ENCODE peak calls at places on chromosomes 4 and X, in six cellular contexts. B, H, F, R, A and C are unnamed samples. For H3K9me3, the result is how much of the 10 kb centered on the place peaks cover.

GRCh38 chrX:40318076-40318475 is 220.3 kb upstream of the BCOR start:
- DNase-seq in F (no peak), H (no peak), R (no peak), B (no peak), A (no peak), C (no peak)

GRCh38 chrX:14832591-14832990 is 40.3 kb downstream of the FANCB start:
- DNase-seq in H (peak), F (no peak), A (no peak), B (no peak), R (no peak), C (no peak)

GRCh38 chrX:70808942-70809940 is 99.3 kb downstream of the TEX11 start:
- DNase-seq in F (no peak), H (no peak), A (no peak), R (no peak), B (no peak), C (no peak)

GRCh38 chr4:24736066-24736465 is 59.3 kb upstream of the SOD3 start:
- DNase-seq in A (no peak), H (no peak), F (no peak), R (no peak), B (no peak), C (no peak)

GRCh38 chr4:8324640-8325239 is 55.2 kb downstream of the HTRA3 start:
- DNase-seq in B (no peak), F (no peak), R (no peak), A (no peak), H (peak), C (no peak)

GRCh38 chr4:105555409-105555808 is 3.0 kb downstream of the ARHGEF38 start:
- DNase-seq in H (no peak), B (no peak), A (no peak), F (peak), R (no peak), C (no peak)

GRCh38 chr4:184705692-184706091 is 28.2 kb downstream of the CENPU start:
- DNase-seq in B (no peak), F (no peak), H (no peak), A (no peak), R (no peak), C (no peak)

GRCh38 chrX:71302461-71303213 is 1.1 kb downstream of the ITGB1BP2 start:
- DNase-seq in R (no peak), B (no peak), H (peak), A (no peak), F (no peak), C (no peak)

GRCh38 chr4:2330119-2331042 is 68.5 kb upstream of the MXD4 start:
- DNase-seq in F (no peak), A (no peak), R (no peak), B (no peak), H (peak), C (no peak)

GRCh38 chrX:332916-333610 is 14.5 kb upstream of the GTPBP6 start:
- DNase-seq in H (no peak), B (no peak), R (no peak), A (no peak), F (no peak), C (no peak)

GRCh38 chr4:25552580-25553271 is 102.9 kb upstream of the SLC34A2 start:
- DNase-seq in A (no peak), F (no peak), H (no peak), R (peak), B (no peak), C (no peak)

GRCh38 chr4:19039816-19040215 is 1018.3 kb upstream of the LCORL start:
- DNase-seq in A (no peak), B (no peak), R (no peak), F (no peak), H (no peak), C (no peak)
- H3K9me3 ChIP-seq in A (under half), B (under half), R (under half), F (under half), H (under half), C (under half)

GRCh38 chr4:28277931-28278330 is 1417.3 kb downstream of the STIM2 start:
- DNase-seq in A (no peak), R (no peak), H (no peak), B (no peak), F (no peak), C (no peak)

GRCh38 chr4:28279249-28279648 is 1418.6 kb downstream of the STIM2 start:
- DNase-seq in H (no peak), F (no peak), B (no peak), R (no peak), A (no peak), C (no peak)

DNA sequence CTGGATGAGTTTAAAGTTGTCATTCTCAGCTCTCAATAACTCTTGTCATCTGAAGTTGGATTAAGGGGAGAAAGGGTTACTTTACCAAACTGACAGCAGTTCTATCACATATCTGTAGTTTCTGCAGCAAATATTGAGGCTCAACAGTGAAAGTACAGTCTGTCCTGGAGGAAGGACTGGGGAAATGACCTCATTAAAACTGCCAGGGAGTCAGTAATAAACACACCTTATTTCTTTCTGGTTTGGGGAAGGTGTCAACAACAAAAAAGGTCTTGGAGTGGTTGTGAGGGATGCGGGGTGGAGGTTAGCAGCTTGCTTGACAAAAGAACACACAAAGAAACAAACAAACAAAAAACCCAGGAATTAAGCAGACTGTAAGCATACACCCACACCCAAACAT is 1418.0 kb downstream of the STIM2 start:
- DNase-seq in B (no peak), R (no peak), A (no peak), H (no peak), F (no peak), C (no peak)
- H3K9me3 ChIP-seq in B (under half), R (under half), A (under half), H (under half), F (under half), C (under half)

DNA sequence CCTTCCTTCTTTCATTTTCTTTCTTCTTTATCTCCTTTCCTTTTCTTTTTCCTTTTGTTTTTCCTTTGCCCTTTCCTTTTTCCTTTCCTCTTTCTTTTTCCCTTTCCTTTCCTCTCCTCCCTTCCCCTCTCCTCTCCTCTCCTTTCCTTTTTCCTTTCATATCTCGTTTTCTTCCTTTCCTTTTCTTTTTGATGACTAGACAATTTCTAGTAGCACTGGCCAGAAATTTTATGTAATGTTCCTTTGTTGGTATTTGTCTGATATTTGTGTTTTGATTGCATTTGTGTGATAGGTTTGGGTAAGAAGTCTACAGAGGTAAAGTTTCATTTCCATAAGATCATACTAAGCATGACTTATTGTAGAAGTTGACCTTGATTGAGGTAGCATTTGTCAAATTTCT is 1722.9 kb upstream of the IGFBP7 start:
- DNase-seq in H (no peak), R (no peak), B (no peak), F (no peak), A (no peak), C (no peak)
- H3K9me3 ChIP-seq in H (under half), R (under half), B (under half), F (under half), A (under half), C (under half)

GRCh38 chrX:67892391-67892790 is 348.6 kb downstream of the AR start:
- DNase-seq in H (no peak), B (no peak), R (no peak), F (no peak), A (no peak), C (no peak)
- H3K9me3 ChIP-seq in H (under half), B (under half), R (half or more), F (under half), A (under half), C (under half)

DNA sequence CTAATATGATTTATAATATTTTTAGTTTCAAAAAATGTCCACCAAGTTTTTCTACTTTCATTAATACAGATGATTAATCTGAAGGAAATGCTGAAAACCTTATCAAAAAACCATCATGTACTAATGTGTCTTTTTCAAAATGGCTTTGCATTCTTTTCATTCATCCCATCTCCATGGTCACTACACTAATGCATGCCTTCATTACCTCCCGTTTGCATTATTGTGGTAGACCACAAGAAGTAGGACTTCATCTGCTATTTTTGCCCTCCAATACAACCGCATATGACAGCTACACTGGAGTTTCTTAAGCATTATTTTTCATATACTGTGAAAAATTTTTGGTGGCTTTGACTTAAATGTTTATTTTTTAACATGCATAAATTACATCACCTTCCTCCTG is 37.9 kb upstream of the FSTL5 start:
- DNase-seq in F (no peak), A (no peak), B (no peak), R (no peak), H (peak), C (no peak)
- H3K9me3 ChIP-seq in F (under half), A (under half), B (under half), R (under half), H (under half), C (under half)

DNA sequence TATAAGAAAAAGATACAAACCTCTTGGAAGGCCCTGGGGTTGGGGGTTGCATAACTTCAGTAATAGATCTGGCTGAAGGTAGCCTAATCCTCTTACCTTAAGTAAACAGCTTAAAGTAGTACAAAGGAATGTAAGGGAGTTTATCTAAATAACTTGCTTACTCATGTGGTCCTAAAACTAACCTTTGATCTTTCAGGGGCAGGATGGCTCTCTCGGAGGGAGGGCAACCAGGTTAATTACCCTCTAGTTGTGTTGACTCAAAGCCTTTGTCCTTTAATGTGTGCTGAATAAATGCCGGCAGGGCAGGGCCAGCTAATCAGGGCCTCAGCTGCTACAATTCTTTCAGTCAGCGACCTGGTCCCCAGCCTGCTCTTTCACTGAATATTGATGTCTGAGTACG is 822.0 kb upstream of the SLIT2 start:
- DNase-seq in A (peak), B (no peak), R (no peak), F (peak), H (no peak), C (no peak)
- H3K9me3 ChIP-seq in A (under half), B (under half), R (under half), F (under half), H (under half), C (under half)

GRCh38 chr4:29756966-29757365 is 963.2 kb upstream of the PCDH7 start:
- DNase-seq in B (no peak), R (no peak), H (no peak), F (peak), A (no peak), C (no peak)
- H3K9me3 ChIP-seq in B (under half), R (under half), H (under half), F (under half), A (under half), C (under half)

GRCh38 chr4:166838975-166839614 is 395.2 kb downstream of the SPOCK3 start:
- DNase-seq in F (no peak), H (no peak), A (no peak), R (no peak), B (peak), C (no peak)
- H3K9me3 ChIP-seq in F (under half), H (under half), A (under half), R (under half), B (under half), C (under half)